ENCODE peak calls at places on chromosomes 6 and 20, in eight cellular contexts. B is pancreas, C is stomach, K is BE2C, Y is right lobe of liver, E is right atrium auricular region, I is heart right ventricle, M is lower lobe of right lung. A is an unnamed sample.

GRCh38 chr6:149271348-149272340 is 45.9 kb upstream of the TAB2 start:
- DNase-seq in B (no peak), C (no peak), K (no peak), Y (no peak), E (no peak), I (no peak), M (peak; percentile 58), A (no peak)

GRCh38 chr20:60338556-60338955 is 380.3 kb downstream of the CDH26 start:
- DNase-seq in B (no peak), C (no peak), K (no peak), Y (no peak), E (no peak), I (no peak), M (no peak), A (no peak)

GRCh38 chr6:129637340-129638054 is 72.5 kb downstream of the ARHGAP18 start:
- DNase-seq in B (no peak), C (no peak), K (no peak), Y (no peak), E (no peak), I (no peak), M (no peak), A (no peak)

GRCh38 chr6:137571854-137572253 is 77.7 kb upstream of the OLIG3 start:
- DNase-seq in B (peak; percentile 26), C (peak; percentile 54), K (peak; percentile 42), Y (no peak), E (no peak), I (no peak), M (no peak), A (no peak)

GRCh38 chr20:56691325-56691990 is 62.4 kb downstream of the TFAP2C start:
- DNase-seq in B (no peak), C (no peak), K (no peak), Y (no peak), E (no peak), I (no peak), M (no peak), A (no peak)

GRCh38 chr20:44433751-44434538 is 41.7 kb upstream of the TTPAL start:
- DNase-seq in B (no peak), C (no peak), K (no peak), Y (peak; percentile 78), E (no peak), I (no peak), M (no peak), A (no peak)

GRCh38 chr6:159103396-159104162 is 58.8 kb upstream of the TAGAP start:
- DNase-seq in B (no peak), C (no peak), K (no peak), Y (no peak), E (peak; percentile 48), I (no peak), M (no peak), A (no peak)

GRCh38 chr20:63174309-63175030 is 41.5 kb downstream of the YTHDF1 start:
- DNase-seq in B (no peak), C (no peak), K (no peak), Y (no peak), E (no peak), I (no peak), M (no peak), A (no peak)

GRCh38 chr20:50475879-50476292 is 34.3 kb upstream of the PTPN1 start:
- DNase-seq in B (no peak), C (peak; percentile 42), K (no peak), Y (no peak), E (no peak), I (no peak), M (peak; percentile 56), A (no peak)

GRCh38 chr6:2970034-2970685 is 1.2 kb downstream of the SERPINB6 start:
- DNase-seq in B (no peak), C (no peak), K (no peak), Y (no peak), E (peak; percentile 56), I (no peak), M (no peak), A (no peak)

GRCh38 chr6:3252369-3252768 is 6.4 kb upstream of the PSMG4 start:
- DNase-seq in B (no peak), C (no peak), K (no peak), Y (no peak), E (no peak), I (no peak), M (no peak), A (no peak)

GRCh38 chr6:84536914-84537638 is 227.3 kb downstream of the TBX18 start:
- DNase-seq in B (no peak), C (no peak), K (no peak), Y (no peak), E (no peak), I (no peak), M (no peak), A (no peak)

GRCh38 chr6:108473197-108473596 is 87.5 kb upstream of the FOXO3 start:
- DNase-seq in B (no peak), C (no peak), K (no peak), Y (no peak), E (no peak), I (no peak), M (no peak), A (no peak)

GRCh38 chr20:61883867-61884393 is 181.8 kb downstream of the TAF4 start:
- DNase-seq in B (no peak), C (no peak), K (no peak), Y (no peak), E (no peak), I (no peak), M (no peak), A (no peak)

GRCh38 chr6:138517635-138518034 is 18.3 kb upstream of the NHSL1 start:
- DNase-seq in B (peak; percentile 33), C (peak; percentile 57), K (peak; percentile 30), Y (peak; percentile 65), E (no peak), I (no peak), M (peak; percentile 59), A (no peak)

GRCh38 chr6:110355727-110356126 is 2.4 kb downstream of the METTL24 start:
- DNase-seq in B (no peak), C (no peak), K (no peak), Y (no peak), E (no peak), I (no peak), M (no peak), A (no peak)

GRCh38 chr6:111260570-111261298 is 173.4 kb downstream of the SLC16A10 start:
- DNase-seq in B (no peak), C (no peak), K (no peak), Y (no peak), E (no peak), I (no peak), M (no peak), A (no peak)

GRCh38 chr6:6494677-6495076 is 93.8 kb upstream of the LY86 start:
- DNase-seq in B (no peak), C (peak; percentile 35), K (peak; percentile 40), Y (peak; percentile 67), E (no peak), I (peak; percentile 56), M (peak; percentile 73), A (no peak)

GRCh38 chr20:57715268-57715904 is 5.6 kb upstream of the PMEPA1 start:
- DNase-seq in B (no peak), C (no peak), K (no peak), Y (no peak), E (no peak), I (no peak), M (no peak), A (no peak)

GRCh38 chr6:30511147-30511546 is 21.8 kb downstream of the HLA-E start:
- DNase-seq in B (no peak), C (no peak), K (no peak), Y (no peak), E (no peak), I (no peak), M (no peak), A (no peak)

GRCh38 chr6:30510419-30510818 is 21.1 kb downstream of the HLA-E start:
- DNase-seq in B (no peak), C (no peak), K (no peak), Y (no peak), E (no peak), I (no peak), M (no peak), A (no peak)

GRCh38 chr6:30515967-30516753 is 26.9 kb downstream of the HLA-E start:
- DNase-seq in B (peak; percentile 79), C (peak; percentile 91), K (peak; percentile 58), Y (peak; percentile 91), E (peak; percentile 97), I (peak; percentile 84), M (peak; percentile 95), A (peak; percentile 89)

GRCh38 chr6:30515106-30515505 is 25.8 kb downstream of the HLA-E start:
- DNase-seq in B (no peak), C (no peak), K (no peak), Y (no peak), E (no peak), I (no peak), M (no peak), A (no peak)

GRCh38 chr6:30513451-30513850 is 24.1 kb downstream of the HLA-E start:
- DNase-seq in B (no peak), C (no peak), K (no peak), Y (no peak), E (no peak), I (no peak), M (no peak), A (no peak)
- H3K4me1 ChIP-seq in B (peaks cover 2% of the 10 kb centered on the region), C (peaks cover 30% of the 10 kb centered on the region), K (no peaks in the 10 kb centered on the region), Y (no peaks in the 10 kb centered on the region), E (peaks cover 3% of the 10 kb centered on the region), I (no peaks in the 10 kb centered on the region), M (peaks cover 38% of the 10 kb centered on the region), A (peaks cover 15% of the 10 kb centered on the region)

DNA sequence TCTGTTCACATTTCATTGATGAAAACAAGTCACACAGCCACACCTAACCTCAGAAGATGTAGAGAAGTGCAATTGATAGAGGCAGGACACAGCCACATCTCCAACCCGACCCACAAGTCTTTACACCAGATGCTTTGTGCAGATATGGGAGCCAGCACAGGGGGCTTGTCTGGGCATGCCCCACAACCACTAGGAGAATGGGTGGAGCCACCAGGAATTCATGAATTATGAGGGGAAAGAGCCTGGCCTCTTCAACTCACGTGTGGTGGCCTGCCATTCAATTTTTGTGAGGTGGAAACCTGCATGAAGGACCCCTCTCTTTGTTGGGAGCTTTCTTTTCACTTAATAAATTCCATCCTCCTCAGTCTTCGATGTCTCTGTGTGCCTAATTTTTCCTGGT is 79.2 kb downstream of the OGFRL1 start:
- DNase-seq in B (no peak), C (no peak), K (no peak), Y (no peak), E (no peak), I (no peak), M (no peak), A (no peak)
- H3K9me3 ChIP-seq in B (no peaks in the 10 kb centered on the region), C (no peaks in the 10 kb centered on the region), K (no peaks in the 10 kb centered on the region), Y (no peaks in the 10 kb centered on the region), E (no peaks in the 10 kb centered on the region), I (no peaks in the 10 kb centered on the region), M (no peaks in the 10 kb centered on the region), A (no peaks in the 10 kb centered on the region)

DNA sequence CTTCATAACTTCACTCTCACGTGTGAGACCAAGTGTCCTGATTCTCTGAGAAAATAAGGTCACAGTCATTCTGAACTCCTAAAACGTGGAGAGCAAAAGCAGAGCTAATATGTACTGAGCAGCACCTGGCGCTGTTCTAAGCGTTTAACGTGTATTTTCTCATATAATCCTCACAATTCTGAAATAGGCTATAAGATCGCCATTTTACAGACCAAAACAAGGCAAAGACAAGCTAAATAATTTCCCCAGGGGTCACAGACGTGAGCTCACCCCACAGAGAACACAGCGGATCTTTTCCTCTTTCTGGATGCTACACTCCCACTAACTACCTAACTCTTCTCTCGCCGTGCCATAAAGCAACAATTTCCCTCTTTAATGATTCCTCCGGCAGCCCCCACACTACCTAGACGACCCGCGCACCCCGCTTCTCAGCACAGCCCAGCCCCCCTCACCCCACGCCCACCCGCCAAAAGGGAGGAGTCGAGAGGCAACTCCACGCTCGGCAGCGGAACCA is 636 bp downstream of the SUPT3H start:
- DNase-seq in B (no peak), C (no peak), K (no peak), Y (peak; percentile 84), E (no peak), I (no peak), M (no peak), A (peak; percentile 61)
- H3K4me1 ChIP-seq in B (peaks cover 14% of the 10 kb centered on the region), C (peaks cover 20% of the 10 kb centered on the region), K (peaks cover 4% of the 10 kb centered on the region), Y (no peaks in the 10 kb centered on the region), E (peaks cover 17% of the 10 kb centered on the region), I (peaks cover 18% of the 10 kb centered on the region), M (peaks cover 20% of the 10 kb centered on the region), A (peaks cover 11% of the 10 kb centered on the region)

GRCh38 chr6:11947569-11947968 is 64.5 kb upstream of the HIVEP1 start:
- DNase-seq in B (no peak), C (no peak), K (no peak), Y (no peak), E (no peak), I (no peak), M (no peak), A (no peak)
- H3K9me3 ChIP-seq in B (no peaks in the 10 kb centered on the region), C (no peaks in the 10 kb centered on the region), K (no peaks in the 10 kb centered on the region), Y (no peaks in the 10 kb centered on the region), E (no peaks in the 10 kb centered on the region), I (no peaks in the 10 kb centered on the region), M (no peaks in the 10 kb centered on the region), A (no peaks in the 10 kb centered on the region)